ENCODE peak calls at places on chromosomes 6 and 20, in eight cellular contexts. M, F, J, Z, W, U, C and Y are unnamed samples.

GRCh38 chr6:2632943-2633584 is 117.7 kb downstream of the MYLK4 start:
- DNase-seq in M (no peak), F (no peak), J (no peak), Z (no peak), W (no peak), U (no peak), C (no peak), Y (no peak)

GRCh38 chr6:151690768-151691562 is 116.5 kb upstream of the ESR1 start:
- DNase-seq in M (no peak), F (peak; percentile 32), J (no peak), Z (no peak), W (no peak), U (no peak), C (no peak), Y (no peak)

GRCh38 chr20:50054626-50055511 is 58.1 kb downstream of the UBE2V1 start:
- DNase-seq in M (no peak), F (no peak), J (peak; percentile 41), Z (no peak), W (peak; percentile 38), U (peak; percentile 83), C (peak; percentile 62), Y (no peak)

GRCh38 chr20:47455133-47456040 is 46.3 kb upstream of the NCOA3 start:
- DNase-seq in M (peak; percentile 42), F (no peak), J (no peak), Z (no peak), W (peak; percentile 54), U (no peak), C (no peak), Y (no peak)

GRCh38 chr6:122962196-122962595 is 33.8 kb upstream of the CLVS2 start:
- DNase-seq in M (no peak), F (no peak), J (no peak), Z (no peak), W (no peak), U (no peak), C (no peak), Y (no peak)

GRCh38 chr6:120764312-120764711 is 570.0 kb downstream of the TBC1D32 start:
- DNase-seq in M (peak; percentile 82), F (no peak), J (no peak), Z (peak; percentile 24), W (no peak), U (no peak), C (no peak), Y (no peak)

GRCh38 chr20:46206025-46206424 is 87.9 kb downstream of the CD40 start:
- DNase-seq in M (peak; percentile 34), F (peak; percentile 55), J (peak; percentile 45), Z (no peak), W (peak; percentile 73), U (no peak), C (no peak), Y (peak; percentile 49)

GRCh38 chr6:126873351-126873750 is 245.1 kb upstream of the RSPO3 start:
- DNase-seq in M (no peak), F (no peak), J (no peak), Z (no peak), W (no peak), U (no peak), C (no peak), Y (no peak)

GRCh38 chr20:43542674-43543073 is 16.2 kb upstream of the SGK2 start:
- DNase-seq in M (no peak), F (no peak), J (no peak), Z (no peak), W (no peak), U (no peak), C (no peak), Y (no peak)

GRCh38 chr6:11575408-11576033 is 38.0 kb downstream of the TMEM170B start:
- DNase-seq in M (peak; percentile 86), F (peak; percentile 45), J (peak; percentile 27), Z (peak; percentile 79), W (peak; percentile 55), U (no peak), C (peak; percentile 53), Y (peak; percentile 46)

GRCh38 chr20:34285450-34285849 is 17.7 kb downstream of the AHCY start:
- DNase-seq in M (no peak), F (no peak), J (no peak), Z (no peak), W (no peak), U (no peak), C (no peak), Y (no peak)

GRCh38 chr6:62338477-62338876 is 52.5 kb upstream of the KHDRBS2 start:
- DNase-seq in M (no peak), F (no peak), J (no peak), Z (no peak), W (no peak), U (no peak), C (no peak), Y (no peak)

GRCh38 chr6:42556462-42556861 is 7.4 kb upstream of the UBR2 start:
- DNase-seq in M (no peak), F (no peak), J (no peak), Z (no peak), W (no peak), U (no peak), C (no peak), Y (no peak)

GRCh38 chr6:142819603-142820335 is 125.2 kb downstream of the HIVEP2 start:
- DNase-seq in M (peak; percentile 52), F (peak; percentile 34), J (no peak), Z (no peak), W (no peak), U (no peak), C (no peak), Y (peak; percentile 40)

GRCh38 chr6:104239971-104240370 is 619.7 kb downstream of the HACE1 start:
- DNase-seq in M (no peak), F (no peak), J (no peak), Z (no peak), W (no peak), U (no peak), C (no peak), Y (no peak)

GRCh38 chr6:10659697-10660348 is 34.6 kb downstream of the C6orf52 start:
- DNase-seq in M (no peak), F (no peak), J (no peak), Z (peak; percentile 86), W (no peak), U (peak; percentile 69), C (peak; percentile 44), Y (no peak)

GRCh38 chr6:133447924-133448323 is 206.8 kb downstream of the EYA4 start:
- DNase-seq in M (no peak), F (no peak), J (no peak), Z (no peak), W (no peak), U (no peak), C (no peak), Y (no peak)

GRCh38 chr6:24981385-24981758 is 45.6 kb upstream of the RIPOR2 start:
- DNase-seq in M (peak; percentile 23), F (no peak), J (no peak), Z (no peak), W (peak; percentile 42), U (no peak), C (no peak), Y (no peak)

GRCh38 chr6:154196333-154196732 is 157.3 kb downstream of the OPRM1 start:
- DNase-seq in M (no peak), F (no peak), J (no peak), Z (no peak), W (no peak), U (no peak), C (no peak), Y (no peak)

GRCh38 chr6:169121013-169121412 is 132.6 kb downstream of the THBS2 start:
- DNase-seq in M (no peak), F (no peak), J (no peak), Z (no peak), W (no peak), U (no peak), C (no peak), Y (no peak)
- TF ChIP-seq CTCF in M (no peak), F (no peak), J (no peak), Z (peak; percentile 19), W (no peak), U (no peak), C (no peak), Y (no peak)

GRCh38 chr20:57335392-57335791 is 5.8 kb downstream of the SPO11 start:
- DNase-seq in M (peak; percentile 17), F (no peak), J (no peak), Z (no peak), W (no peak), U (no peak), C (no peak), Y (no peak)
- TF ChIP-seq CTCF in M (no peak), F (no peak), J (no peak), Z (no peak), W (no peak), U (peak; percentile 58), C (no peak), Y (no peak)

GRCh38 chr6:19024737-19025136 is 637.6 kb downstream of the RNF144B start:
- DNase-seq in M (peak; percentile 47), F (no peak), J (no peak), Z (peak; percentile 67), W (peak; percentile 18), U (no peak), C (peak; percentile 28), Y (no peak)
- TF ChIP-seq CTCF in M (peak; percentile 68), F (peak; percentile 17), J (peak; percentile 13), Z (peak; percentile 87), W (no peak), U (peak; percentile 79), C (peak; percentile 54), Y (no peak)

GRCh38 chr20:31606678-31606927 is 1.5 kb downstream of the ID1 start:
- DNase-seq in M (no peak), F (no peak), J (no peak), Z (no peak), W (no peak), U (no peak), C (no peak), Y (no peak)

GRCh38 chr20:31606928-31607639 is 2.0 kb downstream of the ID1 start:
- DNase-seq in M (peak; percentile 80), F (no peak), J (no peak), Z (peak; percentile 84), W (peak; percentile 72), U (peak; percentile 81), C (peak; percentile 31), Y (no peak)

GRCh38 chr20:31604567-31605030 is 490 bp upstream of the ID1 start:
- DNase-seq in M (no peak), F (no peak), J (no peak), Z (no peak), W (no peak), U (no peak), C (no peak), Y (no peak)

GRCh38 chr20:31605031-31605901 is at the start of gene ID1:
- DNase-seq in M (peak; percentile 83), F (peak; percentile 91), J (peak; percentile 95), Z (peak; percentile 98), W (peak; percentile 99), U (peak; percentile 99), C (peak; percentile 94), Y (peak; percentile 93)

DNA sequence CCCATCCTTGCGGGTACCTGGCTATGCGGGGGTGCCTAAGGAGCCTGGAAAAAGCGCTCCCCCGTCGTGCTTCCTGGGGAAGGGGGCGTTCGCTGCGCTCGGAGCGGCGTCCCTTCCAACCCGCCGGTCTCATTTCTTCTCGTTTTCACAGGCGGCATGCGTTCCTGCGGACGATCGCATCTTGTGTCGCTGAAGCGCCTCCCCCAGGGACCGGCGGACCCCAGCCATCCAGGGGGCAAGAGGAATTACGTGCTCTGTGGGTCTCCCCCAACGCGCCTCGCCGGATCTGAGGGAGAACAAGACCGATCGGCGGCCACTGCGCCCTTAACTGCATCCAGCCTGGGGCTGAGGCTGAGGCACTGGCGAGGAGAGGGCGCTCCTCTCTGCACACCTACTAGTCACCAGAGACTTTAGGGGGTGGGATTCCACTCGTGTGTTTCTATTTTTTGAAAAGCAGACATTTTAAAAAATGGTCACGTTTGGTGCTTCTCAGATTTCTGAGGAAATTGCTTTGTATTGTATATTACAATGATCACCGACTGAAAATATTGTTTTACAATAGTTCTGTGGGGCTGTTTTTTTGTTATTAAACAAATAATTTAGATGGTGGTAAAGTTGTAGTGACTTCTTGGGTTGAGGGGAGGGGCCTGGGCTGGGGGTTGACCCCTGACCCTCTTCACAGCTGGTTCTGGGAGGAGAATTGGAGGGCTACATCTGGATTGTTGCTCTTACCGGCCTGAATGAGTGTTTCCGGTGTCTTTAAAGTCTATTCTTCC is 1.0 kb downstream of the ID1 start:
- DNase-seq in M (no peak), F (no peak), J (no peak), Z (peak; percentile 33), W (peak; percentile 38), U (no peak), C (peak; percentile 45), Y (no peak)
- TF ChIP-seq CTCF in M (peak; percentile 1), F (no peak), J (no peak), Z (no peak), W (no peak), U (no peak), C (no peak), Y (no peak)